ENCODE peak calls at places on chromosome 19, in five cellular contexts. M, Z, D, X and S are unnamed samples.

GRCh38 chr19:55165952-55166529 is 372 bp downstream of the DNAAF3 start:
- DNase-seq in Z (peak; percentile 93), D (peak; percentile 87), M (peak; percentile 81), X (peak; percentile 91), S (no peak)

GRCh38 chr19:35739275-35740107 is 2.8 kb downstream of the IGFLR1 start:
- DNase-seq in D (no peak), X (peak; percentile 59), Z (no peak), M (no peak), S (no peak)

GRCh38 chr19:6458695-6459355 is 767 bp downstream of the SLC25A23 start:
- DNase-seq in Z (no peak), X (no peak), D (no peak), M (no peak), S (no peak)

GRCh38 chr19:51096473-51097165 is 11.6 kb downstream of the CTU1 start:
- DNase-seq in D (no peak), Z (no peak), X (no peak), M (no peak), S (no peak)

GRCh38 chr19:28393574-28394336 is 819.2 kb downstream of the UQCRFS1 start:
- DNase-seq in Z (no peak), X (no peak), D (no peak), M (no peak), S (no peak)

GRCh38 chr19:33978286-33978685 is 181.6 kb downstream of the KCTD15 start:
- DNase-seq in Z (no peak), M (no peak), D (no peak), X (no peak), S (no peak)

GRCh38 chr19:29663861-29664752 is 1.2 kb upstream of the PLEKHF1 start:
- DNase-seq in D (peak; percentile 31), M (no peak), Z (no peak), X (no peak), S (peak; percentile 90)

GRCh38 chr19:51418707-51419106 is 1.3 kb upstream of the SIGLEC10 start:
- DNase-seq in D (no peak), Z (no peak), M (no peak), X (no peak), S (no peak)

GRCh38 chr19:13817018-13817614 is 21.9 kb downstream of the ZSWIM4 start:
- DNase-seq in X (peak; percentile 99), M (no peak), D (peak; percentile 49), Z (peak; percentile 99), S (no peak)

GRCh38 chr19:23403581-23404324 is 8.5 kb upstream of the ZNF91 start:
- DNase-seq in D (no peak), X (no peak), Z (no peak), M (no peak), S (no peak)

GRCh38 chr19:3184847-3185481 is 766 bp upstream of the NCLN start:
- DNase-seq in D (no peak), Z (no peak), X (no peak), M (no peak), S (no peak)

GRCh38 chr19:3129112-3129511 is 6.7 kb upstream of the GNA15 start:
- DNase-seq in Z (no peak), D (peak; percentile 68), X (no peak), M (no peak), S (no peak)

GRCh38 chr19:30340724-30341595 is 31.2 kb upstream of the ZNF536 start:
- DNase-seq in D (no peak), Z (no peak), X (no peak), M (no peak), S (no peak)

GRCh38 chr19:44660081-44660480 is 11.2 kb upstream of the CEACAM19 start:
- DNase-seq in D (no peak), Z (no peak), X (no peak), M (no peak), S (no peak)

GRCh38 chr19:47658431-47659383 is 49.8 kb downstream of the BICRA start:
- DNase-seq in M (no peak), X (no peak), Z (no peak), D (no peak), S (no peak)

GRCh38 chr19:34350161-34350561 is 14.8 kb upstream of the GPI start:
- DNase-seq in D (no peak), X (no peak), M (no peak), Z (no peak), S (no peak)

GRCh38 chr19:58586131-58586765 is 13.1 kb upstream of the MZF1 start:
- DNase-seq in D (no peak), Z (no peak), M (no peak), X (no peak), S (no peak)

GRCh38 chr19:37220383-37220782 is 2.4 kb downstream of the ZNF383 start:
- DNase-seq in X (no peak), M (no peak), D (no peak), Z (no peak), S (no peak)

GRCh38 chr19:41318696-41319499 is 8.9 kb downstream of the CCDC97 start:
- DNase-seq in M (no peak), Z (no peak), X (no peak), D (no peak), S (peak; percentile 96)

GRCh38 chr19:17327654-17328516 is 6.8 kb downstream of the ANO8 start:
- DNase-seq in D (peak; percentile 87), Z (peak; percentile 96), M (peak; percentile 84), X (peak; percentile 89), S (peak; percentile 96)

GRCh38 chr19:2616741-2617392 is 85.6 kb downstream of the GNG7 start:
- DNase-seq in D (no peak), Z (no peak), X (no peak), M (no peak), S (no peak)

GRCh38 chr19:41843371-41843770 is 1.1 kb downstream of the LYPD4 start:
- DNase-seq in D (no peak), X (no peak), Z (no peak), M (no peak), S (no peak)

GRCh38 chr19:17309198-17309961 is at the start of gene DDA1:
- DNase-seq in Z (peak; percentile 100), D (peak; percentile 100), M (peak; percentile 99), X (peak; percentile 95), S (peak; percentile 100)

GRCh38 chr19:8363803-8364771 is at the start of gene ANGPTL4:
- DNase-seq in Z (peak; percentile 81), X (peak; percentile 85), D (peak; percentile 88), M (peak; percentile 64), S (peak; percentile 80)

GRCh38 chr19:33705090-33705847 is 83.5 kb downstream of the CHST8 start:
- DNase-seq in M (no peak), Z (no peak), D (no peak), X (no peak), S (no peak)

GRCh38 chr19:29564574-29565005 is 38.8 kb downstream of the VSTM2B start:
- DNase-seq in D (no peak), X (no peak), M (no peak), Z (no peak), S (no peak)

GRCh38 chr19:6663236-6664187 is 6.4 kb downstream of the TNFSF14 start:
- DNase-seq in D (no peak), Z (no peak), M (no peak), X (no peak), S (peak; percentile 26)

GRCh38 chr19:850221-850978 is 1.7 kb upstream of the ELANE start:
- DNase-seq in Z (peak; percentile 42), X (no peak), M (no peak), D (peak; percentile 91), S (peak; percentile 99)

GRCh38 chr19:35637165-35637564 is 4.4 kb upstream of the ETV2 start:
- DNase-seq in M (no peak), X (no peak), D (no peak), Z (no peak), S (no peak)

GRCh38 chr19:2142173-2142829 is 9.1 kb downstream of the AP3D1 start:
- DNase-seq in X (no peak), M (no peak), Z (no peak), D (no peak), S (no peak)

GRCh38 chr19:50365434-50366306 is at the start of gene NAPSA:
- DNase-seq in M (no peak), X (no peak), D (no peak), Z (no peak), S (no peak)

GRCh38 chr19:13920940-13921744 is 15.1 kb downstream of the CC2D1A start:
- DNase-seq in M (no peak), D (peak; percentile 52), X (peak; percentile 51), Z (peak; percentile 47), S (peak; percentile 70)

GRCh38 chr19:6891761-6892385 is 4.5 kb downstream of the ADGRE1 start:
- DNase-seq in M (no peak), Z (no peak), D (no peak), X (no peak), S (no peak)

GRCh38 chr19:18796239-18796638 is 5.1 kb upstream of the COMP start:
- DNase-seq in M (no peak), X (no peak), D (no peak), Z (no peak), S (no peak)
- H2BK12ac ChIP-seq in M (no peak overlapping the region), X (no peak overlapping the region), D (no peak overlapping the region), Z (no peak overlapping the region), S (no peak overlapping the region)

GRCh38 chr19:48780684-48781391 is 25.5 kb downstream of the FGF21 start:
- DNase-seq in Z (no peak), X (no peak), M (no peak), D (peak; percentile 92), S (peak; percentile 53)
- H2AFZ ChIP-seq in Z (no peak overlapping the region), X (no peak overlapping the region), M (peak overlapping the region; percentile 81), D (no peak overlapping the region), S (no peak overlapping the region)

DNA sequence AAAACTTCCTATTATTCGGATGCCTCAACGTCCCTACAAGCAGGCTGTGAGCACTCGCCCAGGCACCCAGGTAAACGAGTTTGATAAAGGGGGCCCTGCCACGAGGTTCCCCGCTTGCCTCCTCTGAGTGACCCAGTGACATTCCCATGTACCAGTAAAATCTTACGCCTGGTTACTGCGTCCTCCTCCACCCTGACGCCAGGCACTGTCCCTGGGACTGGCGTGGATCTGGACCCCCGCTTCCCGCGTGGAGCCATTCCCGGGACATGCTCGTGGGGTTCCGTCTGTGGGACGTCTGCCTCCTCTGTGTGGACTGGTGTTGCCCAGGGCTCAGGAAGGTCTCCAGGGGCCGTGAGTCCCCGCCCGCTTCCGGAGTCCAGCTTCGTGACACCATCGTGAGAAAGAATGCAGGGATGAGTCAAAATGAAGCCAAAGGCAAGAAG is 407 bp upstream of the ZNF550 start:
- DNase-seq in Z (no peak), M (no peak), X (no peak), D (no peak), S (peak; percentile 92)
- H3K9ac ChIP-seq in Z (no peak overlapping the region), M (no peak overlapping the region), X (no peak overlapping the region), D (peak overlapping the region; percentile 91), S (no peak overlapping the region)

GRCh38 chr19:43469160-43469480 is 3.7 kb upstream of the LYPD3 start:
- DNase-seq in X (no peak), Z (no peak), M (no peak), D (no peak), S (peak; percentile 22)

GRCh38 chr19:43468354-43469159 is 3.1 kb upstream of the LYPD3 start:
- DNase-seq in Z (no peak), X (no peak), D (no peak), M (no peak), S (no peak)

GRCh38 chr19:43467276-43467675 is 1.9 kb upstream of the LYPD3 start:
- DNase-seq in D (no peak), X (no peak), Z (no peak), M (no peak), S (no peak)

GRCh38 chr19:43466793-43467192 is 1.4 kb upstream of the LYPD3 start:
- DNase-seq in M (no peak), D (no peak), Z (no peak), X (no peak), S (no peak)

DNA sequence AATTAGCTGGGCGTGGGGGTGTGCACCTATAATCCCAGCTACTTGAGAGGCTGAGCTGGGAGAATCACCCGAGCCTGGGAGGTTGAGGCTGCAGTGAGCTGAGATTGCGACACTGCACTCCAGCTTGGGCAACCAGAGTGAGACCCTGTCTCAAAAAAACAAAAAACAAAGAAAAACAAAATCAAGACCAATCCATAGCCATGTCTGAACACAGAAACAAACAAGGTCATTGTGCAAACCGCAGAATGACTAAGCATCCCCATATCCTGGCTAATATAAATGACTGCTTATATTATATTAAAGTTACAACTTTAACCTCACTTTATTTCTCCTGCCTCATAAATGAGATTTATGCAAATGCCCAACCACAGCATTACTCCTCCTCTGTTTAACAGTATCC is 2.3 kb upstream of the LYPD3 start:
- DNase-seq in Z (no peak), M (no peak), D (peak; percentile 62), X (no peak), S (no peak)
- H2BK12ac ChIP-seq in Z (no peak overlapping the region), M (no peak overlapping the region), D (no peak overlapping the region), X (no peak overlapping the region), S (no peak overlapping the region)